ENCODE peak calls at places on chromosomes 2 and 18, in seven cellular contexts. U, Z, G, D, V, J and Q are unnamed samples.

GRCh38 chr2:72097276-72097675 is 50.4 kb downstream of the CYP26B1 start:
- DNase-seq in U (no peak), Z (no peak), G (no peak), D (no peak), V (no peak), J (no peak), Q (no peak)

GRCh38 chr2:201697899-201698298 is 545 bp downstream of the MPP4 start:
- DNase-seq in U (no peak), Z (no peak), G (no peak), D (no peak), V (no peak), J (no peak), Q (no peak)

GRCh38 chr18:13831864-13832508 is 8.0 kb downstream of the MC5R start:
- DNase-seq in U (no peak), Z (no peak), G (peak; percentile 36), D (no peak), V (no peak), J (no peak), Q (no peak)

GRCh38 chr2:176682278-176682677 is 413.0 kb downstream of the MTX2 start:
- DNase-seq in U (no peak), Z (no peak), G (no peak), D (no peak), V (no peak), J (no peak), Q (no peak)

GRCh38 chr2:170155022-170155722 is 22.8 kb upstream of the MYO3B start:
- DNase-seq in U (no peak), Z (no peak), G (no peak), D (no peak), V (no peak), J (no peak), Q (no peak)

GRCh38 chr2:62760555-62760954 is 55.0 kb downstream of the EHBP1 start:
- DNase-seq in U (no peak), Z (no peak), G (no peak), D (no peak), V (no peak), J (no peak), Q (no peak)

GRCh38 chr18:63707816-63708215 is 5.1 kb downstream of the SERPINB11 start:
- DNase-seq in U (no peak), Z (no peak), G (no peak), D (no peak), V (no peak), J (no peak), Q (no peak)

GRCh38 chr2:217918220-217919024 is 84.4 kb downstream of the TNS1 start:
- DNase-seq in U (peak; percentile 65), Z (no peak), G (peak; percentile 31), D (no peak), V (no peak), J (no peak), Q (no peak)

GRCh38 chr18:886076-886475 is 18.6 kb upstream of the ADCYAP1 start:
- DNase-seq in U (no peak), Z (no peak), G (no peak), D (no peak), V (no peak), J (no peak), Q (no peak)

GRCh38 chr2:101873543-101873942 is 118.2 kb upstream of the IL1R2 start:
- DNase-seq in U (no peak), Z (no peak), G (peak; percentile 29), D (no peak), V (no peak), J (no peak), Q (no peak)

GRCh38 chr2:171083426-171083825 is 77.3 kb downstream of the TLK1 start:
- DNase-seq in U (no peak), Z (no peak), G (no peak), D (no peak), V (no peak), J (no peak), Q (no peak)

GRCh38 chr18:35458677-35459441 is 38.9 kb downstream of the INO80C start:
- DNase-seq in U (peak; percentile 84), Z (peak; percentile 58), G (peak; percentile 86), D (no peak), V (no peak), J (peak; percentile 55), Q (no peak)

GRCh38 chr2:220789961-220790360 is 782.1 kb downstream of the EPHA4 start:
- DNase-seq in U (no peak), Z (no peak), G (no peak), D (no peak), V (no peak), J (no peak), Q (no peak)

GRCh38 chr18:76064998-76065397 is 430.0 kb downstream of the ZNF516 start:
- DNase-seq in U (no peak), Z (no peak), G (no peak), D (no peak), V (no peak), J (no peak), Q (no peak)

GRCh38 chr2:150472122-150472899 is 15.2 kb downstream of the RND3 start:
- DNase-seq in U (peak; percentile 61), Z (peak; percentile 71), G (no peak), D (no peak), V (no peak), J (peak; percentile 50), Q (no peak)

GRCh38 chr2:25341031-25341727 is 546 bp downstream of the DNMT3A start:
- DNase-seq in U (peak; percentile 49), Z (peak; percentile 34), G (no peak), D (peak; percentile 52), V (peak; percentile 31), J (no peak), Q (no peak)

GRCh38 chr2:69634197-69634821 is 9.2 kb downstream of the AAK1 start:
- DNase-seq in U (no peak), Z (no peak), G (no peak), D (no peak), V (no peak), J (no peak), Q (no peak)

GRCh38 chr2:69628325-69629038 is 15.1 kb downstream of the AAK1 start:
- DNase-seq in U (no peak), Z (no peak), G (no peak), D (no peak), V (no peak), J (no peak), Q (no peak)

GRCh38 chr2:69635426-69635825 is 8.1 kb downstream of the AAK1 start:
- DNase-seq in U (no peak), Z (no peak), G (no peak), D (no peak), V (no peak), J (no peak), Q (no peak)

GRCh38 chr2:69629921-69630608 is 13.5 kb downstream of the AAK1 start:
- DNase-seq in U (no peak), Z (no peak), G (no peak), D (no peak), V (no peak), J (no peak), Q (no peak)

GRCh38 chr2:69631402-69631801 is 12.1 kb downstream of the AAK1 start:
- DNase-seq in U (no peak), Z (no peak), G (no peak), D (no peak), V (no peak), J (no peak), Q (no peak)
- H3K27ac ChIP-seq in U (no peak overlapping the region), Z (no peak overlapping the region), G (no peak overlapping the region), D (no peak overlapping the region), V (no peak overlapping the region), J (no peak overlapping the region), Q (no peak overlapping the region)

GRCh38 chr2:238203104-238203972 is at the start of gene ILKAP:
- DNase-seq in U (peak; percentile 94), Z (peak; percentile 91), G (peak; percentile 75), D (peak; percentile 93), V (peak; percentile 90), J (peak; percentile 88), Q (peak; percentile 88)
- H3K4me1 ChIP-seq in U (no peaks in the 10 kb centered on the region), Z (peaks cover 35% of the 10 kb centered on the region), G (peaks cover 44% of the 10 kb centered on the region), D (peaks cover 40% of the 10 kb centered on the region), V (peaks cover 43% of the 10 kb centered on the region), J (peaks cover 10% of the 10 kb centered on the region), Q (peaks cover 21% of the 10 kb centered on the region)

GRCh38 chr18:9521770-9522169 is 46.5 kb downstream of the RALBP1 start:
- DNase-seq in U (no peak), Z (peak; percentile 39), G (peak; percentile 42), D (no peak), V (no peak), J (no peak), Q (no peak)

GRCh38 chr18:9522952-9523351 is 47.6 kb downstream of the RALBP1 start:
- DNase-seq in U (no peak), Z (no peak), G (no peak), D (no peak), V (no peak), J (no peak), Q (no peak)

GRCh38 chr18:9517869-9518268 is 42.6 kb downstream of the RALBP1 start:
- DNase-seq in U (no peak), Z (no peak), G (no peak), D (no peak), V (no peak), J (no peak), Q (no peak)

GRCh38 chr18:9519431-9519830 is 44.1 kb downstream of the RALBP1 start:
- DNase-seq in U (no peak), Z (no peak), G (no peak), D (no peak), V (no peak), J (no peak), Q (no peak)

DNA sequence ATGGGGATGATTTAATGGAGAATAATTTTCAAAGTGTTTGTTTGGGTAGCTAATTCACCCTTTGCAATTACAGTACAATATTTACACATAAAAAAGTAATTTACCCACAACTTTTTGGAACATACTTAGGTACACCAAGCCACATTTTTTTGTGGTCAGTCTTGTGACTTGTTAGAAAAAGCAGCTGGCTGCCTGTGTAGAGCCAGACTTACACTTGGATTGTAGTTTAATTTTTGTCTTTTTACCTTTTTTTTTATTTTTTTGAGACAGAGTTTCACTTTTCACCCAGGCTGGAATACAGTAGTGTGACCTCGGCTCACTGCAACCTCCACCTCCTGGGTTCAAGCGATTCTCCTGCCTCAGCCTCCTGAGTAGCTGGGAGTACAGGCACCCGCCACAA is 45.4 kb downstream of the RALBP1 start:
- DNase-seq in U (no peak), Z (no peak), G (no peak), D (no peak), V (no peak), J (no peak), Q (no peak)
- H3K36me3 ChIP-seq in U (peaks cover 49% of the 10 kb centered on the region), Z (no peaks in the 10 kb centered on the region), G (peaks cover 2% of the 10 kb centered on the region), D (peaks cover 16% of the 10 kb centered on the region), V (peaks cover 17% of the 10 kb centered on the region), J (peaks cover 9% of the 10 kb centered on the region), Q (peaks cover 20% of the 10 kb centered on the region)

GRCh38 chr18:57889841-57890240 is 86.7 kb upstream of the ATP8B1 start:
- DNase-seq in U (no peak), Z (no peak), G (no peak), D (no peak), V (no peak), J (no peak), Q (no peak)

GRCh38 chr18:57895182-57895581 is 92.1 kb upstream of the ATP8B1 start:
- DNase-seq in U (no peak), Z (no peak), G (no peak), D (no peak), V (no peak), J (no peak), Q (no peak)

GRCh38 chr18:57890266-57890665 is 87.2 kb upstream of the ATP8B1 start:
- DNase-seq in U (no peak), Z (no peak), G (no peak), D (no peak), V (no peak), J (no peak), Q (no peak)

GRCh38 chr18:57887984-57888383 is 84.9 kb upstream of the ATP8B1 start:
- DNase-seq in U (no peak), Z (no peak), G (no peak), D (no peak), V (no peak), J (no peak), Q (no peak)

GRCh38 chr18:57891707-57892391 is 88.7 kb upstream of the ATP8B1 start:
- DNase-seq in U (no peak), Z (no peak), G (no peak), D (no peak), V (no peak), J (no peak), Q (no peak)
- H3K27ac ChIP-seq in U (no peak overlapping the region), Z (no peak overlapping the region), G (no peak overlapping the region), D (no peak overlapping the region), V (no peak overlapping the region), J (no peak overlapping the region), Q (no peak overlapping the region)